ENCODE peak calls at places on chromosomes 11 and 22, in four cellular contexts. One of them, this sample, is unnamed.

GRCh38 chr11:119843760-119844330 is 114.8 kb upstream of the NECTIN1 start:
- DNase-seq in MM.1S: no peak
- DNase-seq in mucosa of descending colon: no peak
- DNase-seq in CD8-positive, alpha-beta memory T cell: no peak
- DNase-seq in this sample: no peak

GRCh38 chr22:19429950-19430889 is 1.3 kb downstream of the HIRA start:
- DNase-seq in MM.1S: peak; percentile 86
- DNase-seq in mucosa of descending colon: no peak
- DNase-seq in CD8-positive, alpha-beta memory T cell: peak; percentile 42
- DNase-seq in this sample: peak; percentile 26

GRCh38 chr11:108221981-108222685 is at the start of gene NPAT:
- DNase-seq in MM.1S: no peak
- DNase-seq in mucosa of descending colon: no peak
- DNase-seq in CD8-positive, alpha-beta memory T cell: no peak
- DNase-seq in this sample: peak; percentile 41

GRCh38 chr11:85766801-85767200 is 44.1 kb downstream of the SYTL2 start:
- DNase-seq in MM.1S: no peak
- DNase-seq in mucosa of descending colon: no peak
- DNase-seq in CD8-positive, alpha-beta memory T cell: no peak
- DNase-seq in this sample: no peak

GRCh38 chr11:69914286-69915150 is 95.3 kb upstream of the FGF3 start:
- DNase-seq in MM.1S: no peak
- DNase-seq in mucosa of descending colon: peak; percentile 29
- DNase-seq in CD8-positive, alpha-beta memory T cell: no peak
- DNase-seq in this sample: no peak

GRCh38 chr11:29333993-29334780 is 682.6 kb downstream of the KCNA4 start:
- DNase-seq in MM.1S: peak; percentile 38
- DNase-seq in mucosa of descending colon: no peak
- DNase-seq in CD8-positive, alpha-beta memory T cell: no peak
- DNase-seq in this sample: no peak

GRCh38 chr22:45473626-45474237 is 29.0 kb upstream of the FBLN1 start:
- DNase-seq in MM.1S: no peak
- DNase-seq in mucosa of descending colon: no peak
- DNase-seq in CD8-positive, alpha-beta memory T cell: no peak
- DNase-seq in this sample: no peak

GRCh38 chr11:132895340-132895739 is 637.0 kb downstream of the OPCML start:
- DNase-seq in MM.1S: no peak
- DNase-seq in mucosa of descending colon: no peak
- DNase-seq in CD8-positive, alpha-beta memory T cell: no peak
- DNase-seq in this sample: no peak

GRCh38 chr11:118618991-118619375 is 11.6 kb downstream of the PHLDB1 start:
- DNase-seq in MM.1S: no peak
- DNase-seq in mucosa of descending colon: peak; percentile 54
- DNase-seq in CD8-positive, alpha-beta memory T cell: no peak
- DNase-seq in this sample: no peak

GRCh38 chr22:21937821-21938070 is 14.9 kb downstream of the PPM1F start:
- DNase-seq in MM.1S: no peak
- DNase-seq in mucosa of descending colon: no peak
- DNase-seq in CD8-positive, alpha-beta memory T cell: no peak
- DNase-seq in this sample: no peak

GRCh38 chr11:74574563-74574962 is 17.8 kb upstream of the POLD3 start:
- DNase-seq in MM.1S: no peak
- DNase-seq in mucosa of descending colon: no peak
- DNase-seq in CD8-positive, alpha-beta memory T cell: no peak
- DNase-seq in this sample: no peak

GRCh38 chr22:24977370-24978230 is 25.1 kb downstream of the KIAA1671 start:
- DNase-seq in MM.1S: no peak
- DNase-seq in mucosa of descending colon: peak; percentile 70
- DNase-seq in CD8-positive, alpha-beta memory T cell: no peak
- DNase-seq in this sample: no peak

GRCh38 chr11:88357323-88358039 is 19.9 kb upstream of the CTSC start:
- DNase-seq in MM.1S: no peak
- DNase-seq in mucosa of descending colon: no peak
- DNase-seq in CD8-positive, alpha-beta memory T cell: no peak
- DNase-seq in this sample: no peak

GRCh38 chr11:64331569-64332371 is 8.2 kb upstream of the CCDC88B start:
- DNase-seq in MM.1S: peak; percentile 56
- DNase-seq in mucosa of descending colon: peak; percentile 93
- DNase-seq in CD8-positive, alpha-beta memory T cell: peak; percentile 64
- DNase-seq in this sample: peak; percentile 34

GRCh38 chr11:67267188-67268035 is 1.1 kb downstream of the GRK2 start:
- DNase-seq in MM.1S: peak; percentile 91
- DNase-seq in mucosa of descending colon: peak; percentile 88
- DNase-seq in CD8-positive, alpha-beta memory T cell: no peak
- DNase-seq in this sample: no peak

GRCh38 chr11:106959800-106960199 is 58.5 kb downstream of the GUCY1A2 start:
- DNase-seq in MM.1S: no peak
- DNase-seq in mucosa of descending colon: no peak
- DNase-seq in CD8-positive, alpha-beta memory T cell: no peak
- DNase-seq in this sample: no peak

DNA sequence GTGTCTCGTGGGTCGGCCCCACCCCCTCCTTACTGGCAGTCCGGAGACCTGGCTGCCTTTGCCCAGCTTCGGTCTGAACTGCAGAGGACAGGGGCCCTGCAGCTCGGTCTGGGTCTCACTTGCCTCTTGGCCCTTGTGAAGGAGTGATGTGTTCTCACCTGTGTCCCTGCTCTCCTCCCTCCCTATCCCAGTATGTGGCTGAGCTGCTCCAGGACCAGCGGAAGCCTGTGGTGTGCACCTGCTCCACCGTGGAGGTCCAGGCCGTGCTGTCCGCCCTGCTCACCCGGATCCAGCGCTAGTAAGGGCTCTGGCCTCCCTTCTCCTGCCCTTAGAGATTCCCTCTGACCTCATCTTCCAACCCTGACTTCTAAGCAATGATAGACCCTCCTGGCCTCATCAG is 35.7 kb upstream of the RAB1B start:
- DNase-seq in MM.1S: no peak
- DNase-seq in mucosa of descending colon: no peak
- DNase-seq in CD8-positive, alpha-beta memory T cell: no peak
- DNase-seq in this sample: no peak
- H3K36me3 ChIP-seq in MM.1S: no peaks in the 10 kb centered on the region
- H3K36me3 ChIP-seq in mucosa of descending colon: no peaks in the 10 kb centered on the region
- H3K36me3 ChIP-seq in CD8-positive, alpha-beta memory T cell: peaks cover 58% of the 10 kb centered on the region
- H3K36me3 ChIP-seq in this sample: peaks cover 78% of the 10 kb centered on the region

GRCh38 chr11:121525376-121525775 is 72.6 kb upstream of the SORL1-AS1 start:
- DNase-seq in MM.1S: no peak
- DNase-seq in mucosa of descending colon: no peak
- DNase-seq in CD8-positive, alpha-beta memory T cell: no peak
- DNase-seq in this sample: no peak

GRCh38 chr11:121524233-121524631 is 71.5 kb upstream of the SORL1-AS1 start:
- DNase-seq in MM.1S: no peak
- DNase-seq in mucosa of descending colon: no peak
- DNase-seq in CD8-positive, alpha-beta memory T cell: no peak
- DNase-seq in this sample: no peak

GRCh38 chr11:121521145-121522042 is 68.6 kb upstream of the SORL1-AS1 start:
- DNase-seq in MM.1S: no peak
- DNase-seq in mucosa of descending colon: no peak
- DNase-seq in CD8-positive, alpha-beta memory T cell: no peak
- DNase-seq in this sample: no peak

GRCh38 chr11:121522043-121522941 is 69.5 kb upstream of the SORL1-AS1 start:
- DNase-seq in MM.1S: no peak
- DNase-seq in mucosa of descending colon: no peak
- DNase-seq in CD8-positive, alpha-beta memory T cell: no peak
- DNase-seq in this sample: no peak

GRCh38 chr11:121523581-121524232 is 70.9 kb upstream of the SORL1-AS1 start:
- DNase-seq in MM.1S: no peak
- DNase-seq in mucosa of descending colon: no peak
- DNase-seq in CD8-positive, alpha-beta memory T cell: no peak
- DNase-seq in this sample: no peak
- H3K36me3 ChIP-seq in MM.1S: no peaks in the 10 kb centered on the region
- H3K36me3 ChIP-seq in mucosa of descending colon: no peaks in the 10 kb centered on the region
- H3K36me3 ChIP-seq in CD8-positive, alpha-beta memory T cell: peaks cover 46% of the 10 kb centered on the region
- H3K36me3 ChIP-seq in this sample: peaks cover 69% of the 10 kb centered on the region

GRCh38 chr22:36764060-36764459 is 11.9 kb downstream of the IFT27 start:
- DNase-seq in MM.1S: no peak
- DNase-seq in mucosa of descending colon: no peak
- DNase-seq in CD8-positive, alpha-beta memory T cell: no peak
- DNase-seq in this sample: no peak
- H3K36me3 ChIP-seq in MM.1S: no peaks in the 10 kb centered on the region
- H3K36me3 ChIP-seq in mucosa of descending colon: peaks cover 4% of the 10 kb centered on the region
- H3K36me3 ChIP-seq in CD8-positive, alpha-beta memory T cell: no peaks in the 10 kb centered on the region
- H3K36me3 ChIP-seq in this sample: no peaks in the 10 kb centered on the region

GRCh38 chr11:61785837-61786402 is 6.5 kb downstream of the TMEM258 start:
- DNase-seq in MM.1S: no peak
- DNase-seq in mucosa of descending colon: no peak
- DNase-seq in CD8-positive, alpha-beta memory T cell: no peak
- DNase-seq in this sample: no peak
- H3K36me3 ChIP-seq in MM.1S: no peaks in the 10 kb centered on the region
- H3K36me3 ChIP-seq in mucosa of descending colon: no peaks in the 10 kb centered on the region
- H3K36me3 ChIP-seq in CD8-positive, alpha-beta memory T cell: peaks cover 41% of the 10 kb centered on the region
- H3K36me3 ChIP-seq in this sample: peaks cover 52% of the 10 kb centered on the region

GRCh38 chr11:3667149-3668035 is 3.8 kb downstream of the CHRNA10 start:
- DNase-seq in MM.1S: no peak
- DNase-seq in mucosa of descending colon: no peak
- DNase-seq in CD8-positive, alpha-beta memory T cell: no peak
- DNase-seq in this sample: no peak
- H3K36me3 ChIP-seq in MM.1S: no peaks in the 10 kb centered on the region
- H3K36me3 ChIP-seq in mucosa of descending colon: no peaks in the 10 kb centered on the region
- H3K36me3 ChIP-seq in CD8-positive, alpha-beta memory T cell: no peaks in the 10 kb centered on the region
- H3K36me3 ChIP-seq in this sample: peaks cover 48% of the 10 kb centered on the region

GRCh38 chr22:37012956-37013355 is 6.3 kb downstream of the TST start:
- DNase-seq in MM.1S: no peak
- DNase-seq in mucosa of descending colon: no peak
- DNase-seq in CD8-positive, alpha-beta memory T cell: no peak
- DNase-seq in this sample: no peak

GRCh38 chr22:37010976-37011375 is 8.3 kb downstream of the TST start:
- DNase-seq in MM.1S: no peak
- DNase-seq in mucosa of descending colon: no peak
- DNase-seq in CD8-positive, alpha-beta memory T cell: no peak
- DNase-seq in this sample: no peak

GRCh38 chr22:37011472-37011871 is 7.8 kb downstream of the TST start:
- DNase-seq in MM.1S: no peak
- DNase-seq in mucosa of descending colon: no peak
- DNase-seq in CD8-positive, alpha-beta memory T cell: no peak
- DNase-seq in this sample: no peak

GRCh38 chr22:37014415-37014806 is 4.8 kb downstream of the TST start:
- DNase-seq in MM.1S: no peak
- DNase-seq in mucosa of descending colon: no peak
- DNase-seq in CD8-positive, alpha-beta memory T cell: no peak
- DNase-seq in this sample: no peak

GRCh38 chr22:37012262-37012904 is 6.9 kb downstream of the TST start:
- DNase-seq in MM.1S: no peak
- DNase-seq in mucosa of descending colon: peak; percentile 90
- DNase-seq in CD8-positive, alpha-beta memory T cell: no peak
- DNase-seq in this sample: no peak
- H3K36me3 ChIP-seq in MM.1S: no peaks in the 10 kb centered on the region
- H3K36me3 ChIP-seq in mucosa of descending colon: no peaks in the 10 kb centered on the region
- H3K36me3 ChIP-seq in CD8-positive, alpha-beta memory T cell: no peaks in the 10 kb centered on the region
- H3K36me3 ChIP-seq in this sample: no peaks in the 10 kb centered on the region

DNA sequence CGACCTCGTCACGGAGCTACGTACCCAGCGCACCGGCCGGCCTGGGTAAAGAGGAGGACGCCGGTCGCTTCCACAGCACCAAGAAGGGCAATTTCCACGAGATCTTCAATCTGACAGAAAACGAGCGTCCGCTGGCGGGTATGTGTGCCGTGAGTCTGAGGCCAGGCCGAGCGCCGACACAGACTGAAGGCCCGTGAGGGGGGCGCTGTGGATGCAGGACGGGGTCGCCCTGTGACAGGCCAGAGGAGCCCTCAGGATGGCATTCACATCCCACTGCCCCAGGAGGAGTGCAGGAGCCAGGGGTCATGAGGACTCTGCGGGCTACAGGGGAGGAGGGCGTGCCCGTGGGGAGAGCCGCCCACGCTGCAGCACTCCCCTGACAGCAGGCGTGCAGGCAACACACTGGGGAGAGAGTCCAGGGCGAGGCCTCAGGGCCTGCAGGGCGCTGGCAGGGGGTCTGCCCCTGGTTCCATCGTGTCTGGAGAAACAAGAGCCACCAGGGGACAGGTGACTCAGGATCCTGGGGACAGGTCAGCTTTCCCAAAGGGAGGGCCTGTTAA is 53.6 kb downstream of the GRAMD4 start:
- DNase-seq in MM.1S: no peak
- DNase-seq in mucosa of descending colon: no peak
- DNase-seq in CD8-positive, alpha-beta memory T cell: no peak
- DNase-seq in this sample: no peak
- H3K36me3 ChIP-seq in MM.1S: no peaks in the 10 kb centered on the region
- H3K36me3 ChIP-seq in mucosa of descending colon: no peaks in the 10 kb centered on the region
- H3K36me3 ChIP-seq in CD8-positive, alpha-beta memory T cell: no peaks in the 10 kb centered on the region
- H3K36me3 ChIP-seq in this sample: no peaks in the 10 kb centered on the region

GRCh38 chr11:62724171-62724570 is 3.1 kb downstream of the HNRNPUL2 start:
- DNase-seq in MM.1S: no peak
- DNase-seq in mucosa of descending colon: no peak
- DNase-seq in CD8-positive, alpha-beta memory T cell: no peak
- DNase-seq in this sample: no peak
- H3K36me3 ChIP-seq in MM.1S: peaks cover 37% of the 10 kb centered on the region
- H3K36me3 ChIP-seq in mucosa of descending colon: peaks cover 28% of the 10 kb centered on the region
- H3K36me3 ChIP-seq in CD8-positive, alpha-beta memory T cell: peaks cover 49% of the 10 kb centered on the region
- H3K36me3 ChIP-seq in this sample: peaks cover 46% of the 10 kb centered on the region